ENCODE peak calls at places on chromosome 16, in eight cellular contexts. One of them, this sample, is unnamed.

GRCh38 chr16:20767577-20767976 is 3.8 kb downstream of the ACSM3 start:
- DNase-seq in IMR-90: no peak
- DNase-seq in heart left ventricle: no peak
- DNase-seq in sigmoid colon: no peak
- DNase-seq in uterus: no peak
- DNase-seq in adrenal gland: no peak
- DNase-seq in body of pancreas: no peak
- DNase-seq in HCT116: no peak
- DNase-seq in this sample: no peak

GRCh38 chr16:66365588-66365987 is 903 bp upstream of the CDH5 start:
- DNase-seq in IMR-90: peak; percentile 20
- DNase-seq in heart left ventricle: peak; percentile 67
- DNase-seq in sigmoid colon: no peak
- DNase-seq in uterus: peak; percentile 39
- DNase-seq in adrenal gland: peak; percentile 67
- DNase-seq in body of pancreas: peak; percentile 13
- DNase-seq in HCT116: no peak
- DNase-seq in this sample: peak; percentile 27

GRCh38 chr16:10266809-10267208 is 84.6 kb upstream of the GRIN2A start:
- DNase-seq in IMR-90: no peak
- DNase-seq in heart left ventricle: no peak
- DNase-seq in sigmoid colon: no peak
- DNase-seq in uterus: no peak
- DNase-seq in adrenal gland: no peak
- DNase-seq in body of pancreas: no peak
- DNase-seq in HCT116: no peak
- DNase-seq in this sample: no peak

GRCh38 chr16:48041861-48042435 is 113.8 kb downstream of the ABCC12 start:
- DNase-seq in IMR-90: no peak
- DNase-seq in heart left ventricle: no peak
- DNase-seq in sigmoid colon: no peak
- DNase-seq in uterus: no peak
- DNase-seq in adrenal gland: no peak
- DNase-seq in body of pancreas: no peak
- DNase-seq in HCT116: peak; percentile 13
- DNase-seq in this sample: no peak

GRCh38 chr16:59249049-59249448 is 514.9 kb upstream of the GOT2 start:
- DNase-seq in IMR-90: no peak
- DNase-seq in heart left ventricle: no peak
- DNase-seq in sigmoid colon: no peak
- DNase-seq in uterus: no peak
- DNase-seq in adrenal gland: no peak
- DNase-seq in body of pancreas: no peak
- DNase-seq in HCT116: no peak
- DNase-seq in this sample: no peak

GRCh38 chr16:7085776-7086175 is 246.9 kb upstream of the RBFOX1 start:
- DNase-seq in IMR-90: no peak
- DNase-seq in heart left ventricle: no peak
- DNase-seq in sigmoid colon: no peak
- DNase-seq in uterus: no peak
- DNase-seq in adrenal gland: no peak
- DNase-seq in body of pancreas: no peak
- DNase-seq in HCT116: no peak
- DNase-seq in this sample: no peak

GRCh38 chr16:46972971-46973456 is 460 bp downstream of the DNAJA2 start:
- DNase-seq in IMR-90: no peak
- DNase-seq in heart left ventricle: peak; percentile 38
- DNase-seq in sigmoid colon: peak; percentile 65
- DNase-seq in uterus: peak; percentile 29
- DNase-seq in adrenal gland: peak; percentile 66
- DNase-seq in body of pancreas: peak; percentile 50
- DNase-seq in HCT116: no peak
- DNase-seq in this sample: peak; percentile 30

GRCh38 chr16:83578146-83578545 is 229.6 kb upstream of the HSBP1 start:
- DNase-seq in IMR-90: no peak
- DNase-seq in heart left ventricle: no peak
- DNase-seq in sigmoid colon: no peak
- DNase-seq in uterus: no peak
- DNase-seq in adrenal gland: no peak
- DNase-seq in body of pancreas: no peak
- DNase-seq in HCT116: no peak
- DNase-seq in this sample: no peak

GRCh38 chr16:9850716-9851115 is 331.5 kb downstream of the GRIN2A start:
- DNase-seq in IMR-90: no peak
- DNase-seq in heart left ventricle: no peak
- DNase-seq in sigmoid colon: no peak
- DNase-seq in uterus: no peak
- DNase-seq in adrenal gland: no peak
- DNase-seq in body of pancreas: no peak
- DNase-seq in HCT116: no peak
- DNase-seq in this sample: no peak

GRCh38 chr16:77402118-77402517 is 32.7 kb downstream of the ADAMTS18 start:
- DNase-seq in IMR-90: no peak
- DNase-seq in heart left ventricle: no peak
- DNase-seq in sigmoid colon: no peak
- DNase-seq in uterus: no peak
- DNase-seq in adrenal gland: peak; percentile 3
- DNase-seq in body of pancreas: peak; percentile 4
- DNase-seq in HCT116: no peak
- DNase-seq in this sample: no peak

GRCh38 chr16:64184156-64184555 is 937.7 kb downstream of the CDH11 start:
- DNase-seq in IMR-90: no peak
- DNase-seq in heart left ventricle: no peak
- DNase-seq in sigmoid colon: no peak
- DNase-seq in uterus: no peak
- DNase-seq in adrenal gland: no peak
- DNase-seq in body of pancreas: no peak
- DNase-seq in HCT116: no peak
- DNase-seq in this sample: no peak

GRCh38 chr16:84117482-84117843 is 721 bp upstream of the MBTPS1 start:
- DNase-seq in IMR-90: peak; percentile 31
- DNase-seq in heart left ventricle: no peak
- DNase-seq in sigmoid colon: no peak
- DNase-seq in uterus: no peak
- DNase-seq in adrenal gland: peak; percentile 16
- DNase-seq in body of pancreas: no peak
- DNase-seq in HCT116: no peak
- DNase-seq in this sample: no peak

GRCh38 chr16:1812732-1813163 is 13.9 kb downstream of the HAGH start:
- DNase-seq in IMR-90: peak; percentile 85
- DNase-seq in heart left ventricle: peak; percentile 85
- DNase-seq in sigmoid colon: peak; percentile 78
- DNase-seq in uterus: peak; percentile 41
- DNase-seq in adrenal gland: peak; percentile 72
- DNase-seq in body of pancreas: peak; percentile 87
- DNase-seq in HCT116: peak; percentile 47
- DNase-seq in this sample: no peak

GRCh38 chr16:590165-590874 is 454 bp downstream of the RAB40C start:
- DNase-seq in IMR-90: peak; percentile 47
- DNase-seq in heart left ventricle: peak; percentile 68
- DNase-seq in sigmoid colon: peak; percentile 78
- DNase-seq in uterus: peak; percentile 48
- DNase-seq in adrenal gland: peak; percentile 65
- DNase-seq in body of pancreas: peak; percentile 61
- DNase-seq in HCT116: no peak
- DNase-seq in this sample: no peak

GRCh38 chr16:592518-593306 is 2.8 kb downstream of the RAB40C start:
- DNase-seq in IMR-90: no peak
- DNase-seq in heart left ventricle: peak; percentile 30
- DNase-seq in sigmoid colon: peak; percentile 77
- DNase-seq in uterus: no peak
- DNase-seq in adrenal gland: peak; percentile 77
- DNase-seq in body of pancreas: peak; percentile 84
- DNase-seq in HCT116: no peak
- DNase-seq in this sample: peak; percentile 85

GRCh38 chr16:593406-593805 is 3.5 kb downstream of the RAB40C start:
- DNase-seq in IMR-90: no peak
- DNase-seq in heart left ventricle: no peak
- DNase-seq in sigmoid colon: no peak
- DNase-seq in uterus: no peak
- DNase-seq in adrenal gland: no peak
- DNase-seq in body of pancreas: peak; percentile 96
- DNase-seq in HCT116: no peak
- DNase-seq in this sample: no peak

GRCh38 chr16:590875-591200 is 972 bp downstream of the RAB40C start:
- DNase-seq in IMR-90: no peak
- DNase-seq in heart left ventricle: no peak
- DNase-seq in sigmoid colon: peak; percentile 65
- DNase-seq in uterus: no peak
- DNase-seq in adrenal gland: no peak
- DNase-seq in body of pancreas: no peak
- DNase-seq in HCT116: no peak
- DNase-seq in this sample: no peak

GRCh38 chr16:591892-592517 is 2.1 kb downstream of the RAB40C start:
- DNase-seq in IMR-90: no peak
- DNase-seq in heart left ventricle: peak; percentile 19
- DNase-seq in sigmoid colon: no peak
- DNase-seq in uterus: no peak
- DNase-seq in adrenal gland: no peak
- DNase-seq in body of pancreas: no peak
- DNase-seq in HCT116: no peak
- DNase-seq in this sample: no peak
- H3K4me1 ChIP-seq in IMR-90: peaks cover 13% of the 10 kb centered on the region
- H3K4me1 ChIP-seq in heart left ventricle: peaks cover 42% of the 10 kb centered on the region
- H3K4me1 ChIP-seq in sigmoid colon: peaks cover 42% of the 10 kb centered on the region
- H3K4me1 ChIP-seq in uterus: no peaks in the 10 kb centered on the region
- H3K4me1 ChIP-seq in adrenal gland: peaks cover 36% of the 10 kb centered on the region
- H3K4me1 ChIP-seq in body of pancreas: peaks cover 77% of the 10 kb centered on the region
- H3K4me1 ChIP-seq in HCT116: peaks cover 30% of the 10 kb centered on the region
- H3K4me1 ChIP-seq in this sample: peaks cover 62% of the 10 kb centered on the region

GRCh38 chr16:58025351-58026138 is at the start of gene MMP15:
- DNase-seq in IMR-90: peak; percentile 50
- DNase-seq in heart left ventricle: peak; percentile 82
- DNase-seq in sigmoid colon: peak; percentile 80
- DNase-seq in uterus: peak; percentile 51
- DNase-seq in adrenal gland: peak; percentile 64
- DNase-seq in body of pancreas: peak; percentile 94
- DNase-seq in HCT116: peak; percentile 94
- DNase-seq in this sample: peak; percentile 63
- TF ChIP-seq POLR2A in IMR-90: no peak
- TF ChIP-seq POLR2A in heart left ventricle: no peak
- TF ChIP-seq POLR2A in sigmoid colon: no peak
- TF ChIP-seq POLR2A in uterus: peak; percentile 51
- TF ChIP-seq POLR2A in adrenal gland: peak; percentile 37
- TF ChIP-seq POLR2A in body of pancreas: peak; percentile 42
- TF ChIP-seq POLR2A in HCT116: peak; percentile 60
- TF ChIP-seq POLR2A in this sample: peak; percentile 63

GRCh38 chr16:75263291-75263962 is 12.0 kb upstream of the BCAR1 start:
- DNase-seq in IMR-90: no peak
- DNase-seq in heart left ventricle: no peak
- DNase-seq in sigmoid colon: peak; percentile 67
- DNase-seq in uterus: no peak
- DNase-seq in adrenal gland: peak; percentile 74
- DNase-seq in body of pancreas: no peak
- DNase-seq in HCT116: no peak
- DNase-seq in this sample: no peak
- H3K4me1 ChIP-seq in IMR-90: peaks cover 50% of the 10 kb centered on the region
- H3K4me1 ChIP-seq in heart left ventricle: peaks cover 81% of the 10 kb centered on the region
- H3K4me1 ChIP-seq in sigmoid colon: peaks cover 51% of the 10 kb centered on the region
- H3K4me1 ChIP-seq in uterus: no peaks in the 10 kb centered on the region
- H3K4me1 ChIP-seq in adrenal gland: peaks cover 68% of the 10 kb centered on the region
- H3K4me1 ChIP-seq in body of pancreas: peaks cover 67% of the 10 kb centered on the region
- H3K4me1 ChIP-seq in HCT116: peaks cover 42% of the 10 kb centered on the region
- H3K4me1 ChIP-seq in this sample: peaks cover 78% of the 10 kb centered on the region

GRCh38 chr16:23948949-23949392 is 113.2 kb downstream of the PRKCB start:
- DNase-seq in IMR-90: no peak
- DNase-seq in heart left ventricle: no peak
- DNase-seq in sigmoid colon: no peak
- DNase-seq in uterus: no peak
- DNase-seq in adrenal gland: no peak
- DNase-seq in body of pancreas: peak; percentile 25
- DNase-seq in HCT116: no peak
- DNase-seq in this sample: no peak
- TF ChIP-seq POLR2A in IMR-90: no peak
- TF ChIP-seq POLR2A in heart left ventricle: no peak
- TF ChIP-seq POLR2A in sigmoid colon: no peak
- TF ChIP-seq POLR2A in uterus: no peak
- TF ChIP-seq POLR2A in adrenal gland: no peak
- TF ChIP-seq POLR2A in body of pancreas: no peak
- TF ChIP-seq POLR2A in HCT116: no peak
- TF ChIP-seq POLR2A in this sample: no peak